ENCODE peak calls at places on chromosomes 11 and 22, in five cellular contexts. D is mammary epithelial cell, A is thoracic aorta, N is upper lobe of right lung, W is ascending aorta. U is an unnamed sample.

GRCh38 chr11:122923302-122923701 is 40.7 kb downstream of the JHY start:
- DNase-seq in D (no peak), A (no peak), N (no peak), W (no peak), U (no peak)

GRCh38 chr11:86923993-86924766 is 31.0 kb downstream of the FZD4 start:
- DNase-seq in D (no peak), A (no peak), N (no peak), W (no peak), U (no peak)

GRCh38 chr11:834371-835316 is 1.9 kb downstream of the CD151 start:
- DNase-seq in D (peak; percentile 91), A (peak; percentile 62), N (peak; percentile 91), W (peak; percentile 79), U (peak; percentile 93)

GRCh38 chr22:48242461-48242864 is 1480.0 kb downstream of the TBC1D22A start:
- DNase-seq in D (no peak), A (no peak), N (no peak), W (no peak), U (no peak)

GRCh38 chr22:42871146-42872050 is 14.3 kb upstream of the ARFGAP3 start:
- DNase-seq in D (no peak), A (no peak), N (no peak), W (no peak), U (no peak)

GRCh38 chr11:61294717-61295595 is at the start of gene VWCE:
- DNase-seq in D (peak; percentile 20), A (no peak), N (peak; percentile 84), W (no peak), U (peak; percentile 78)

GRCh38 chr11:35352107-35352888 is 67.1 kb downstream of the SLC1A2 start:
- DNase-seq in D (peak; percentile 73), A (no peak), N (no peak), W (no peak), U (peak; percentile 79)

GRCh38 chr11:56841210-56841810 is 92.8 kb upstream of the OR9G4 start:
- DNase-seq in D (peak; percentile 57), A (no peak), N (no peak), W (no peak), U (peak; percentile 86)

GRCh38 chr11:66044757-66045156 is 4.2 kb downstream of the GAL3ST3 start:
- DNase-seq in D (no peak), A (no peak), N (no peak), W (no peak), U (no peak)

GRCh38 chr11:43632171-43632570 is 48.4 kb upstream of the HSD17B12 start:
- DNase-seq in D (peak; percentile 12), A (no peak), N (no peak), W (no peak), U (no peak)

GRCh38 chr11:35357893-35358292 is 61.5 kb downstream of the SLC1A2 start:
- DNase-seq in D (peak; percentile 75), A (no peak), N (no peak), W (no peak), U (peak; percentile 47)

GRCh38 chr11:94997437-94997836 is 23.9 kb downstream of the KDM4D start:
- DNase-seq in D (no peak), A (no peak), N (no peak), W (no peak), U (no peak)

GRCh38 chr11:3808846-3809623 is 675 bp downstream of the PGAP2 start:
- DNase-seq in D (peak; percentile 70), A (no peak), N (no peak), W (no peak), U (peak; percentile 48)

GRCh38 chr11:99244613-99245012 is 223.9 kb downstream of the CNTN5 start:
- DNase-seq in D (no peak), A (no peak), N (no peak), W (no peak), U (no peak)

GRCh38 chr11:58286249-58286648 is 18.2 kb upstream of the OR10W1 start:
- DNase-seq in D (peak; percentile 40), A (no peak), N (no peak), W (no peak), U (peak; percentile 29)

GRCh38 chr11:106311531-106312230 is 234.2 kb downstream of the AASDHPPT start:
- DNase-seq in D (no peak), A (no peak), N (no peak), W (no peak), U (peak; percentile 80)

GRCh38 chr11:75334976-75335375 is 16.5 kb downstream of the ARRB1 start:
- DNase-seq in D (no peak), A (no peak), N (no peak), W (no peak), U (no peak)

GRCh38 chr22:42620084-42620483 is 5.4 kb upstream of the POLDIP3 start:
- DNase-seq in D (no peak), A (no peak), N (no peak), W (no peak), U (no peak)

GRCh38 chr11:18111005-18111404 is 5.1 kb upstream of the SAAL1 start:
- DNase-seq in D (no peak), A (no peak), N (no peak), W (no peak), U (no peak)

GRCh38 chr11:78800756-78801155 is 226.1 kb upstream of the NARS2 start:
- DNase-seq in D (no peak), A (no peak), N (no peak), W (no peak), U (no peak)

GRCh38 chr11:44357734-44358133 is 47.8 kb upstream of the ALX4 start:
- DNase-seq in D (peak; percentile 23), A (no peak), N (no peak), W (no peak), U (no peak)

GRCh38 chr11:60625262-60625661 is 74.2 kb upstream of the MS4A8 start:
- DNase-seq in D (peak; percentile 25), A (no peak), N (no peak), W (no peak), U (peak; percentile 32)

GRCh38 chr11:130337281-130338089 is 22.8 kb upstream of the ZBTB44 start:
- DNase-seq in D (no peak), A (no peak), N (no peak), W (no peak), U (no peak)

GRCh38 chr22:41382098-41382578 is 396 bp downstream of the TEF start:
- DNase-seq in D (peak; percentile 9), A (peak; percentile 31), N (peak; percentile 89), W (peak; percentile 43), U (peak; percentile 82)

GRCh38 chr11:6610591-6610990 is 1.4 kb downstream of the TAF10 start:
- DNase-seq in D (no peak), A (no peak), N (no peak), W (no peak), U (no peak)
- H3K4me1 ChIP-seq in D (peaks cover 38% of the 10 kb centered on the region), A (peaks cover 65% of the 10 kb centered on the region), N (peaks cover 40% of the 10 kb centered on the region), W (peaks cover 46% of the 10 kb centered on the region), U (peaks cover 47% of the 10 kb centered on the region)

GRCh38 chr11:31651822-31652221 is 142.3 kb downstream of the ELP4 start:
- DNase-seq in D (no peak), A (no peak), N (no peak), W (no peak), U (no peak)
- H3K4me3 ChIP-seq in D (no peak overlapping the region), A (no peak overlapping the region), N (no peak overlapping the region), W (no peak overlapping the region), U (no peak overlapping the region)

DNA sequence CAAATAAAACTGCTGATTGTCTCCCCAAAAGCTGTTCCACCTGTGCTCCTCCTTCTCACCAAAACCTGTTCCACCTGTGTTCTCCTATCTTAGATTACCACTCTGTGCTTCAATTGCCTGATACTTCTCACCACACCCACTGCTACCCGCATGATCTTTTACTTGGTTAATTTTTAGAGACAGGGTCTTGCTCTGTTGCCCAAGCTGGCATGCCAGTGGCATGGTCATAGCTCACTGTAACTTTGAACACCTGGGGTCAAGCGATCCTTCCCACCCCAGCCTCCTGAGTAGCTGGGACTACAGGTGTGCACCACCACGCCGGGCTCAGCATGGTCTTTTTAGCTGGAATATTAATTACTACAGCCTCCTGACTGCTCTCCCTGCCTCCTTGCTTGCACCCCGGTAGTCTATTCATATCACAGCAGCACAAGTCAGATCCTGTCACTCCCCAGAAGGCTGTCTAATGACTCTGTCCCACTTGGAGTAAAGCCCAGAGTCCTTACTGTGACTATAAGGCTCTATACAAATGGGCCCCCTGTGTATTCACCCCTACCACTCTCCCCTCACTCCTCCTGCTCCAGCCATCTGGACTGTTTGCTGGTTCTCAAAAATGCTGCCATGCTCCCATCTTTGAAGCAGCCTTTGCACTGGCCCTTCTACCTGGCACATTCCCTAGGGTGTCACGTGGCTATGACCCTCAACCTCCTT is 3.5 kb downstream of the C11orf91 start:
- DNase-seq in D (no peak), A (no peak), N (no peak), W (no peak), U (no peak)
- H3K4me1 ChIP-seq in D (peaks cover 79% of the 10 kb centered on the region), A (peaks cover 41% of the 10 kb centered on the region), N (peaks cover 30% of the 10 kb centered on the region), W (peaks cover 22% of the 10 kb centered on the region), U (peaks cover 59% of the 10 kb centered on the region)

DNA sequence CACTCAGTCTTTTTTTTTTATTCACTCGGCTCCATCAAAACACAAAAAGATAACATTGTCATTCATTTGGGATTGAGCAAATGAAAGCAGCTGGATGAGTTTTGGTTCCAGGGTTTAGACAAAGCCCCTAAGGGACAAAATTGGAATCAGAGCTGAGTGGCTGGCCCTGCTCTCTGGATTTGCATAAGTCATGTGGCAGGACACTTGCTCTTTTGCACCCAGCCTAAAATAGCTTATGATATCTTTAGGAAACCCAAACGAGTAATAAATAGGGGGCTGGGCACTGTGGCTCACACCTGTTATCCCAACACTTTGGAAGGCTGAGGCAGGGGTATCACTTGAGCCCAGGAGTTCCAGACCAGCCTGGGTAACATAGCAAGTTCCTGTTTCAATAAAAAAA is 11.0 kb upstream of the TMEM121B start:
- DNase-seq in D (no peak), A (no peak), N (no peak), W (no peak), U (no peak)
- H3K4me3 ChIP-seq in D (no peak overlapping the region), A (no peak overlapping the region), N (no peak overlapping the region), W (no peak overlapping the region), U (no peak overlapping the region)

GRCh38 chr22:36330655-36331305 is 57.0 kb downstream of the MYH9 start:
- DNase-seq in D (no peak), A (peak; percentile 43), N (no peak), W (no peak), U (peak; percentile 58)

GRCh38 chr22:36327922-36328551 is 59.7 kb downstream of the MYH9 start:
- DNase-seq in D (no peak), A (peak; percentile 34), N (no peak), W (no peak), U (peak; percentile 71)

GRCh38 chr22:36329217-36330078 is 58.3 kb downstream of the MYH9 start:
- DNase-seq in D (peak; percentile 97), A (peak; percentile 78), N (no peak), W (peak; percentile 66), U (peak; percentile 80)

GRCh38 chr22:36330127-36330526 is 57.6 kb downstream of the MYH9 start:
- DNase-seq in D (no peak), A (no peak), N (no peak), W (no peak), U (no peak)

DNA sequence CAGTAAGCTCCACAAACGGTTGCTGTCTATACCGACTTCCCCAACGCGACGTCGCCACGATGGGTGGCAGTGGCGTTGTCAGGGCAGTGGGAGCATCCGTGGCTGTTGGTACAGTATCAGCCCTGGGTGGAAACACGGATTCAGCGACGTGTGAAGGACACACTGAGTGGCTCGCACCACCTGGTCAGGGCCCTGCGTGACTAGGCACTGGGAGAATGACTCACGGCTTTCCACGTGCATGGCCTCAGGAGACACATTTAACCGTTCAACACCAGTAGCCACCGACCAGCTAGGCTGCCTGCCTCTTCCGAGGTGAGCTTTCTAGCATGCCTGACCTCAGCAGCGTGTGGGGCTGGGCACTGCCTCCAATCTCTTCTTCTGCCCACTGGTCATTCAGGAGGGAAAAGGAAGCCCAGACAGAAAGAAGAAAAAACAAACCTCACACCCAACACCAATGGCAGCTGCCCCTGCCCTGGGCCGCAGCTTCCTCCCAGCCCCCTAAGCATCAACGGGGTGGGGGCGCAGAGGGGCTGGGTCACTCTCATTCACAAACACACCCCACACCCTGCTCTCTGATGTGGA is 59.0 kb downstream of the MYH9 start:
- DNase-seq in D (peak; percentile 89), A (peak; percentile 62), N (no peak), W (peak; percentile 68), U (peak; percentile 84)
- H3K4me1 ChIP-seq in D (peaks cover 98% of the 10 kb centered on the region), A (peaks cover 100% of the 10 kb centered on the region), N (peaks cover 93% of the 10 kb centered on the region), W (peaks cover 95% of the 10 kb centered on the region), U (peaks cover 70% of the 10 kb centered on the region)

GRCh38 chr22:25451480-25452114 is 112.9 kb upstream of the GRK3 start:
- DNase-seq in D (no peak), A (no peak), N (no peak), W (no peak), U (peak; percentile 21)
- H3K4me3 ChIP-seq in D (no peak overlapping the region), A (peak overlapping the region; percentile 40), N (no peak overlapping the region), W (no peak overlapping the region), U (peak overlapping the region; percentile 75)